ENCODE peak calls at places on chromosomes 2 and 18, in six cellular contexts. R is heart left ventricle, Y is endodermal cell, L is NAMALWA, G is thoracic aorta, C is PC-9. Q is an unnamed sample.

GRCh38 chr2:178747767-178748166 is 59.5 kb downstream of the TTN start:
- DNase-seq in R (no peak), Y (no peak), L (no peak), G (no peak), C (no peak), Q (no peak)

GRCh38 chr2:113342650-113343049 is 63.9 kb upstream of the PAX8 start:
- DNase-seq in R (peak), Y (no peak), L (no peak), G (no peak), C (no peak), Q (peak)

GRCh38 chr2:176085861-176086771 is 2.4 kb upstream of the EVX2 start:
- DNase-seq in R (no peak), Y (peak), L (peak), G (no peak), C (peak), Q (no peak)

GRCh38 chr2:62221141-62221540 is 25.2 kb downstream of the B3GNT2 start:
- DNase-seq in R (no peak), Y (no peak), L (no peak), G (no peak), C (no peak), Q (no peak)

GRCh38 chr18:54807303-54807702 is 21.0 kb upstream of the RAB27B start:
- DNase-seq in R (no peak), Y (no peak), L (no peak), G (no peak), C (no peak), Q (no peak)

GRCh38 chr2:195622966-195623365 is 34.1 kb upstream of the SLC39A10 start:
- DNase-seq in R (no peak), Y (no peak), L (no peak), G (no peak), C (no peak), Q (no peak)

GRCh38 chr18:74457043-74457742 is at the start of gene DIPK1C:
- DNase-seq in R (peak), Y (peak), L (no peak), G (no peak), C (no peak), Q (no peak)

GRCh38 chr2:110773470-110773921 is 41.1 kb downstream of the ACOXL start:
- DNase-seq in R (peak), Y (no peak), L (no peak), G (peak), C (no peak), Q (no peak)